ENCODE peak calls at places on chromosomes 6 and 20, in nine cellular contexts. E is naive thymus-derived CD4-positive, alpha-beta T cell; A is left lobe of liver; B is left ventricle myocardium superior; Y is lower lobe of right lung; F is activated naive CD8-positive, alpha-beta T cell treated with anti-CD3 and anti-CD28 coated beads, Interleukin-2, amount 10 ng/mL, durations not matched to agents 7 days and 5 days; K is effector memory CD8-positive, alpha-beta T cell; S is Panc1; G is activated B cell treated with CpG ODN at 0.5 μM for 24 hours. U is an unnamed sample.

GRCh38 chr6:38015341-38015740 is 195.8 kb downstream of the ZFAND3 start:
- ATAC-seq in E (no peak), A (no peak), B (no peak), Y (no peak), F (no peak), K (no peak), S (no peak), G (no peak), U (no peak)

GRCh38 chr6:45537539-45537938 is 159.8 kb upstream of the SUPT3H start:
- ATAC-seq in E (no peak), A (no peak), B (no peak), Y (no peak), F (no peak), K (no peak), S (no peak), G (no peak), U (no peak)

GRCh38 chr6:33925869-33926268 is 122.1 kb upstream of the MLN start:
- ATAC-seq in E (no peak), A (no peak), B (no peak), Y (no peak), F (no peak), K (no peak), S (no peak), G (no peak), U (no peak)

GRCh38 chr6:36844232-36845170 is 5.3 kb upstream of the CPNE5 start:
- ATAC-seq in E (no peak), A (no peak), B (peak; percentile 45), Y (no peak), F (no peak), K (no peak), S (no peak), G (no peak), U (no peak)

GRCh38 chr6:140393665-140394064 is 1019.2 kb upstream of the CITED2 start:
- ATAC-seq in E (no peak), A (no peak), B (no peak), Y (no peak), F (no peak), K (no peak), S (no peak), G (no peak), U (no peak)

GRCh38 chr20:53966774-53967398 is 103.5 kb downstream of the BCAS1 start:
- ATAC-seq in E (no peak), A (no peak), B (no peak), Y (no peak), F (no peak), K (no peak), S (no peak), G (no peak), U (no peak)

GRCh38 chr6:11710221-11710836 is 68.3 kb downstream of the ADTRP start:
- ATAC-seq in E (peak; percentile 71), A (no peak), B (no peak), Y (no peak), F (peak; percentile 72), K (peak; percentile 39), S (no peak), G (no peak), U (no peak)

GRCh38 chr20:4767084-4767483 is 45.4 kb downstream of the PRND start:
- ATAC-seq in E (peak; percentile 33), A (no peak), B (no peak), Y (no peak), F (no peak), K (no peak), S (no peak), G (peak; percentile 36), U (no peak)

GRCh38 chr6:2524090-2524489 is 226.6 kb downstream of the MYLK4 start:
- ATAC-seq in E (no peak), A (peak; percentile 71), B (no peak), Y (no peak), F (no peak), K (no peak), S (no peak), G (no peak), U (no peak)

GRCh38 chr6:26105109-26105730 is 18.0 kb downstream of the HFE start:
- ATAC-seq in E (no peak), A (no peak), B (no peak), Y (no peak), F (no peak), K (no peak), S (no peak), G (no peak), U (no peak)

GRCh38 chr20:25553819-25554296 is 31.5 kb downstream of the NINL start:
- ATAC-seq in E (no peak), A (peak; percentile 26), B (peak; percentile 45), Y (no peak), F (no peak), K (no peak), S (peak; percentile 54), G (no peak), U (no peak)

GRCh38 chr6:108737594-108738546 is 110.4 kb upstream of the ARMC2 start:
- ATAC-seq in E (no peak), A (no peak), B (peak; percentile 69), Y (peak; percentile 22), F (no peak), K (no peak), S (peak; percentile 40), G (no peak), U (no peak)